ENCODE peak calls at places on chromosomes 7 and 10, in ten cellular contexts. D, Z, X, T, U, V, F, R, G and Q are unnamed samples.

GRCh38 chr7:23136216-23136615 is 30.6 kb downstream of the KLHL7 start:
- DNase-seq in D (no peak), Z (no peak), X (no peak), T (no peak), U (no peak), V (no peak), F (no peak), R (peak), G (no peak), Q (no peak)

GRCh38 chr7:16668978-16669377 is 23.0 kb downstream of the BZW2 start:
- DNase-seq in D (no peak), Z (peak), X (no peak), T (peak), U (no peak), V (no peak), F (no peak), R (peak), G (peak), Q (no peak)

GRCh38 chr7:37916673-37917660 is at the start of gene SFRP4:
- DNase-seq in D (peak), Z (peak), X (no peak), T (peak), U (no peak), V (peak), F (peak), R (peak), G (peak), Q (peak)

GRCh38 chr10:83023647-83024046 is 1115.7 kb upstream of the GHITM start:
- DNase-seq in D (no peak), Z (no peak), X (no peak), T (peak), U (no peak), V (no peak), F (no peak), R (no peak), G (no peak), Q (no peak)

GRCh38 chr10:72337722-72338121 is 17.0 kb downstream of the DNAJB12 start:
- DNase-seq in D (no peak), Z (no peak), X (no peak), T (no peak), U (no peak), V (no peak), F (no peak), R (no peak), G (no peak), Q (no peak)

GRCh38 chr10:1368772-1369171 is 312.6 kb downstream of the WDR37 start:
- DNase-seq in D (peak), Z (peak), X (no peak), T (no peak), U (no peak), V (no peak), F (no peak), R (peak), G (no peak), Q (no peak)

GRCh38 chr10:17655567-17656146 is 11.7 kb downstream of the STAM start:
- DNase-seq in D (peak), Z (no peak), X (peak), T (peak), U (no peak), V (no peak), F (no peak), R (peak), G (no peak), Q (no peak)

GRCh38 chr10:62502995-62503613 is 128.9 kb downstream of the ZNF365 start:
- DNase-seq in D (peak), Z (peak), X (no peak), T (no peak), U (no peak), V (no peak), F (no peak), R (peak), G (peak), Q (no peak)

GRCh38 chr7:133290041-133290440 is 37.2 kb downstream of the EXOC4 start:
- DNase-seq in D (no peak), Z (peak), X (no peak), T (peak), U (no peak), V (no peak), F (no peak), R (peak), G (no peak), Q (no peak)

GRCh38 chr10:815338-816104 is 116.0 kb downstream of the LARP4B start:
- DNase-seq in D (no peak), Z (no peak), X (no peak), T (peak), U (no peak), V (no peak), F (no peak), R (peak), G (no peak), Q (no peak)

GRCh38 chr7:38398725-38399321 is 125.4 kb upstream of the TARP start:
- DNase-seq in D (peak), Z (peak), X (no peak), T (peak), U (peak), V (peak), F (no peak), R (peak), G (peak), Q (peak)

GRCh38 chr10:116096501-116096900 is 176.5 kb downstream of the GFRA1 start:
- DNase-seq in D (no peak), Z (no peak), X (no peak), T (no peak), U (no peak), V (no peak), F (no peak), R (no peak), G (no peak), Q (no peak)

GRCh38 chr10:16646474-16647059 is 124.9 kb upstream of the C1QL3 start:
- DNase-seq in D (peak), Z (no peak), X (no peak), T (no peak), U (no peak), V (no peak), F (no peak), R (no peak), G (peak), Q (no peak)

DNA sequence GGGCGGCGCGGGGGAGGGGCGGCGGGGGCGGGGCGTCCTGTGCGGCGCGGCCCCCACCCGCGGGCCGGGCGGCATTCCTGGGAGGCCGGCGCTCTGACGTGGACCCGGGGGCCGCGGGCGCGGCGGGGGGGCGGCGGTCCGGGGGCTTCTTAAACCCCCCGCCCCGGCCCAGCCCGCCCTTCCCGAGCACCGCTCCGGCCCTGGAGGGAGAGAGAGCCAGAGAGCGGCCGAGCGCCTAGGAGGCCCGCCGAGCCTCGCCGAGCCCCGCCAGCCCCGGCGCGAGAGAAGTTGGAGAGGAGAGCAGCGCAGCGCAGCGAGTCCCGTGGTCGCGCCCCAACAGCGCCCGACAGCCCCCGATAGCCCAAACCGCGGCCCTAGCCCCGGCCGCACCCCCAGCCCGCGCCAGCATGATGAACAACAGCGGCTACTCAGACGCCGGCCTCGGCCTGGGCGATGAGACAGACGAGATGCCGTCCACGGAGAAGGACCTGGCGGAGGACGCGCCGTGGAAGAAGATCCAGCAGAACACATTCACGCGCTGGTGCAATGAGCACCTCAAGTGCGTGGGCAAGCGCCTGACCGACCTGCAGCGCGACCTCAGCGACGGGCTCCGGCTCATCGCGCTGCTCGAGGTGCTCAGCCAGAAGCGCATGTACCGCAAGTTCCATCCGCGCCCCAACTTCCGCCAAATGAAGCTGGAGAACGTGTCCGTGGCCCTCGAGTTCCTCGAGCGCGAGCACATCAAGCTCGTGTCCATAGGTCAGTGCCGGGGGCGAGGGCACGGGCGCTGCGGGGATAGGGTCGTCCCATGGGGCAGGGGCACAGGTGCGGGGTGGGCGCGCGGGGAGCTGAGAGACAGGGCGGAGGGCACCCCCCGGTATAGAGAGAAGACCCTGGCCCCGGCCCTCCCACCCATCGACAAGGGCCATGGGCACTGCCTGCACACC is at the start of gene FLNC:
- DNase-seq in D (peak), Z (peak), X (no peak), T (peak), U (no peak), V (peak), F (peak), R (peak), G (peak), Q (peak)
- H3K4me3 ChIP-seq in D (peak), Z (peak), X (peak), T (peak), U (peak), V (peak), F (peak), R (peak), G (peak), Q (peak)

GRCh38 chr10:55628260-55628701 is 732.8 kb downstream of the ZWINT start:
- DNase-seq in D (no peak), Z (peak), X (no peak), T (no peak), U (no peak), V (no peak), F (no peak), R (no peak), G (no peak), Q (peak)
- H3K4me3 ChIP-seq in D (no peak), Z (no peak), X (no peak), T (no peak), U (no peak), V (peak), F (no peak), R (no peak), G (peak), Q (peak)

DNA sequence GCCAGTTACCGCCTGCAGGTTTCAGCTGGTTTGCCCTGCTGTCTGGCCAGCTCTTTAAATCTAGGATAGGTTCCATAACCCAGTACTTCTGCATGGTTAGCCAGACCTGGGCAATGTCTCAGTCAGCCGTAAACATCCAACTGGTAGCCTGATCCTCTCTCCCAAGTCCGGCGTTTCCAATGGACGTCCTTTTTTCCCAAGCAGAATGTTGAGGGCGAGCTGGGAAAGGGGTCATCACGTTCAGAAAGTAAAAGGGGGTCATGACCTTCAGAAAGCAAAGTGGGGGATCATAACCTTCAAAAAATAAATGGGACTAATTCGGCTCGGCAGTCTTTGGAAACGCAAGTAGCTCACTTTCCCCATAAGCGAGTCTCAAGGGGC is 430 bp downstream of the PON3 start:
- DNase-seq in D (no peak), Z (no peak), X (no peak), T (no peak), U (no peak), V (no peak), F (no peak), R (no peak), G (no peak), Q (no peak)
- H3K4me3 ChIP-seq in D (no peak), Z (no peak), X (no peak), T (peak), U (no peak), V (peak), F (no peak), R (no peak), G (no peak), Q (no peak)

DNA sequence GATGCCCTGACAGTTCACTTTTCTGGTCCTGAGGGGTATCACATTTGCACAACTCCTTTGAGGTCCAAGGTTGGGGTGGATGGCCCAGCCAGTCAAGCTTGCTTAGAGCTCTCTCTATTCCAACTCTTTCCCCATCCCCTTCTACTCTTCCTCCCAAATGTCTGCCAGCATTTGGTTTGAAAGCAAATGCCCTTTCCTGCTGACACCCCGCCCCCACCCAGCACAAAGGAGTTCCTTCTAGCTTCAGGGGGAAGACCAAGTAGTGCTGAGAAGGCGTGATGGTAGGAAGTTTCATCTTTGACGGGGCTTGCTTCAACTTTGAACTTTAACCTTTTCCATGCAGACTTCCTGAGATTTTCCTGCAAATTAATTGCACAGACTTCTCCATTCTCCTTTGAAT is 137.5 kb upstream of the TCF7L2 start:
- DNase-seq in D (no peak), Z (no peak), X (no peak), T (no peak), U (no peak), V (no peak), F (no peak), R (no peak), G (no peak), Q (no peak)
- H3K4me3 ChIP-seq in D (no peak), Z (no peak), X (no peak), T (no peak), U (no peak), V (no peak), F (no peak), R (no peak), G (no peak), Q (no peak)

DNA sequence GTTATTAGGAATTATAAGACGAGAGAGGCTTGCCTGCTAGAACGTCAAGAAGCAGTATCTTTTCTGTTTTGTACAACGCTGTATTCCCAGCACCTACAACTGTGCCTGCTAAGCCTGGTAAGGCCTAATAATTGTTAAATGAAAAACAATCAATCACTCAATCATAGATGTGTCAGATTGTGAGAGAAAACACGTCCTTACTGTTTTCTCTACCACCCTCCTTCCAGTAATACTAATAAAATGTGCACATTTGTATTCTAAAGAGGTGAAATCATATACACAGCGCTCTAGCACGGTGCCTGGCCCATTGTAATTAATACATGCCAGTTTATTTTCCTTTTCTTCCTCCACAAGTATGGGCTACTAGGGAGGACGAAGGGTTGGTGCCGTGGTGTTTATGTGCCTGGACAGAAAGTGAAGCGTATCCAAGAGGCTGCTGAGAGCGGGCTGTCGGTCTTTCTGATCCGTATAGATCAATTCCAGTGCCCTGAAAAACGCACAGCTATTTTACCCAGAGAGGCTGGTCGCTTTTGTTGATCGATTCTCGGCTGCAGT is 1.5 kb upstream of the AUTS2 start:
- DNase-seq in D (peak), Z (peak), X (no peak), T (no peak), U (no peak), V (no peak), F (no peak), R (no peak), G (no peak), Q (peak)
- H3K4me3 ChIP-seq in D (peak), Z (peak), X (peak), T (peak), U (no peak), V (peak), F (peak), R (peak), G (peak), Q (peak)

GRCh38 chr7:44849277-44850210 is 1.7 kb upstream of the H2AZ2 start:
- DNase-seq in D (no peak), Z (no peak), X (no peak), T (peak), U (no peak), V (no peak), F (no peak), R (peak), G (peak), Q (no peak)
- H3K4me3 ChIP-seq in D (peak), Z (peak), X (peak), T (no peak), U (peak), V (peak), F (no peak), R (no peak), G (no peak), Q (no peak)

GRCh38 chr10:128187788-128188185 is 61.6 kb upstream of the MKI67 start:
- DNase-seq in D (no peak), Z (no peak), X (no peak), T (no peak), U (no peak), V (no peak), F (no peak), R (no peak), G (no peak), Q (no peak)
- H3K4me3 ChIP-seq in D (no peak), Z (no peak), X (no peak), T (no peak), U (no peak), V (no peak), F (no peak), R (no peak), G (no peak), Q (no peak)